ENCODE peak calls at places on chromosomes 4 and X, in ten cellular contexts. I is ovary; J is CD4-positive, alpha-beta T cell; A is coronary artery; O is AG09319; M is H9; K is left ventricle myocardium inferior; F is H1; T is GM10248; Z is nephron progenitor cell. C is an unnamed sample.

GRCh38 chr4:162392938-162393337 is 229.1 kb upstream of the FSTL5 start:
- DNase-seq in F (no peak), A (no peak), J (no peak), T (no peak), K (no peak), M (no peak), O (no peak), I (no peak), Z (no peak), C (no peak)

GRCh38 chr4:97279410-97279809 is 863.9 kb downstream of the STPG2 start:
- DNase-seq in F (no peak), K (no peak), J (no peak), I (no peak), Z (no peak), A (no peak), O (no peak), T (no peak), M (no peak), C (no peak)

GRCh38 chr4:184821242-184821641 is 4.5 kb downstream of the ACSL1 start:
- DNase-seq in O (no peak), I (no peak), Z (no peak), M (no peak), K (no peak), A (no peak), T (no peak), J (no peak), F (no peak), C (no peak)

GRCh38 chr4:129905256-129905655 is 809.3 kb downstream of the C4orf33 start:
- DNase-seq in K (no peak), A (no peak), J (no peak), F (no peak), Z (no peak), M (no peak), O (no peak), I (no peak), T (no peak), C (no peak)

GRCh38 chr4:14749910-14750309 is 252.4 kb upstream of the CPEB2 start:
- DNase-seq in J (no peak), F (no peak), O (no peak), T (peak), A (no peak), M (peak), Z (no peak), I (no peak), K (peak), C (no peak)

GRCh38 chr4:12712648-12713339 is 771.3 kb downstream of the RAB28 start:
- DNase-seq in I (no peak), T (no peak), A (no peak), O (no peak), J (no peak), Z (no peak), M (no peak), F (no peak), K (no peak), C (no peak)

GRCh38 chr4:15729910-15730533 is 27.2 kb downstream of the BST1 start:
- DNase-seq in F (no peak), I (no peak), T (peak), A (no peak), J (peak), M (no peak), K (no peak), Z (peak), O (no peak), C (no peak)

GRCh38 chr4:38583102-38583501 is 80.9 kb upstream of the KLF3 start:
- DNase-seq in A (no peak), T (no peak), Z (no peak), F (no peak), M (no peak), J (no peak), O (no peak), K (no peak), I (no peak), C (no peak)

GRCh38 chr4:105140684-105141490 is 5.8 kb upstream of the TET2 start:
- DNase-seq in M (no peak), A (no peak), O (no peak), K (no peak), I (no peak), J (peak), T (no peak), F (no peak), Z (peak), C (no peak)

GRCh38 chrX:18886005-18886343 is 97.9 kb downstream of the PHKA2 start:
- DNase-seq in F (no peak), J (no peak), M (no peak), I (no peak), A (no peak), Z (no peak), T (no peak), K (no peak), O (no peak), C (no peak)

GRCh38 chr4:169621754-169622481 is 1.5 kb downstream of the CLCN3 start:
- DNase-seq in M (no peak), I (no peak), Z (no peak), F (no peak), A (no peak), T (no peak), K (no peak), J (no peak), O (no peak), C (no peak)

GRCh38 chr4:137981277-137981676 is 260.9 kb downstream of the SLC7A11 start:
- DNase-seq in Z (no peak), A (no peak), O (no peak), J (no peak), K (no peak), M (no peak), I (no peak), T (no peak), F (no peak), C (no peak)

GRCh38 chr4:78748361-78748760 is 27.8 kb upstream of the BMP2K start:
- DNase-seq in A (no peak), J (no peak), O (no peak), I (no peak), M (no peak), K (no peak), Z (no peak), T (no peak), F (no peak), C (no peak)
- TF ChIP-seq CTCF in A (no peak), J (no peak), O (no peak), I (no peak), M (peak), K (no peak), Z (no peak), T (no peak), F (peak), C (no peak)

GRCh38 chr4:108166441-108167315 is 2.1 kb downstream of the LEF1 start:
- DNase-seq in Z (peak), O (no peak), I (no peak), K (no peak), M (peak), T (peak), A (no peak), F (no peak), J (peak), C (peak)
- TF ChIP-seq CTCF in Z (no peak), O (no peak), I (no peak), K (no peak), M (no peak), T (no peak), A (no peak), F (no peak), J (no peak), C (no peak)

DNA sequence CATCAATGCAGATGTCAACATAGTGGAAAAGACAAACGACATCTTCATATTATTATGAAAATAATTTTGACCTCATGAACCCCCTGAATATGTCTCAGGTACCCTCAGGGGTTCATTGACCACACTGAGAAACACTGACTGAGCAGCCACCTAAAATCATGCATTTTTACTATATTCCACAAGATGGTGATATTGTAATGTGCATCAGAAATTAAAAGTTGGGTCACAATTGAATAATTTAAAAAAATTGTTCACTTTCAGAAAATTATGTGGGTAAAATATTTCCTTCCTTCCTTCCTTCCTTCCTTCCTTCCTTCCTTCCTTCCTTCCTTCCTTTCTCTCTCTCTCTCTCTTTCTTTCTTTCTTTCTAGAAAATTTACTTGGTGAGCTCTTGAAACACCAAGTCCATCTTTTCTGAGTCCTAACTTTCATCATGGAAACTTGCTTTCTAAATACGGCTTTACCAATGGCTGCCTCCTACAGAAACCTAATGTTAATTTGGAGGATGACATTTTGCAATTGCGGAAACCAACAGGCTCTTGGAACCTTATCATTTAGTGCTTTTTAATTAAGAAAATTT is 103.6 kb downstream of the RTL3 start:
- DNase-seq in K (no peak), J (no peak), O (no peak), I (no peak), F (no peak), T (peak), A (no peak), Z (no peak), M (no peak), C (no peak)
- TF ChIP-seq CTCF in K (peak), J (peak), O (peak), I (peak), F (no peak), T (peak), A (peak), Z (no peak), M (peak), C (no peak)

DNA sequence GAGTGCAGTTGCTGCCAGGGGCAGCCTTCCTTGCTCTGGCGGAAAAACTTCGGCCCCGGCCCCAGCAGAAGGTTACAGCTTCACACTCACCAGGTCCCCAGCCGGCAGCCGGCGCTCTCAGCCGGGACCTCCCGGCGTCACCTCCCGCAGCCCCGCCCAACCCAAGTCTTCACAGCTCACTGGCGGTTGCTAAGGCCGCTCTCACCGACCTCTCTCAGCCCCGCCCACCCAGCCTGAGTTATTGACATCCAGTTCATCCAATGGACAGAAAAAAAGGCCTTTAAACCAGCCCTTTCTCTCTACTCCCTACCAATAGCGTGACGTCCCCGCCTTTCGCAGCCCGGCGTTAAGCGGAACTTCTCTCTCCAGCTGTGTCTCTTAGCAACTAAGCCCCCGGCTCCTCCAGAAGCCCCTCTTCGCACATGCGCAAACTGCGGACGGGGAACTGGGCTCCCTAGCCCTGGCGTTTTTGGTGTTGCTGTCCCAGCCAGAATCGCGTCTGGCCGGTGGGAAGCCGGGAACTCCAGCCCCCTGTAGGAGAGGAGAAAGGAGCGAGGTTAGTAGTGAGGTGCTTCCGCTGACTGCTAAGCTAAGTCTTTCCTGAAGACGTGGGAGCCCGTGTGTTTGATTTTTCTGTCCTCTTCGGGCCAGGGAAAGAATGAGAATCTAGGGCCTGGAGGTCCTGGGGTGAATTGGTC is at the start of gene BBS12:
- DNase-seq in M (peak), T (peak), O (peak), I (peak), Z (peak), F (peak), J (peak), K (peak), A (peak), C (peak)
- TF ChIP-seq CTCF in M (peak), T (peak), O (peak), I (peak), Z (no peak), F (peak), J (no peak), K (peak), A (no peak), C (no peak)

GRCh38 chr4:101230806-101231426 is 116.4 kb downstream of the PPP3CA start:
- DNase-seq in O (no peak), K (no peak), M (no peak), Z (no peak), F (no peak), T (no peak), I (no peak), J (no peak), A (no peak), C (no peak)
- TF ChIP-seq CTCF in O (no peak), K (no peak), M (peak), Z (no peak), F (no peak), T (no peak), I (no peak), J (no peak), A (no peak), C (no peak)